ENCODE peak calls at places on chromosomes 11 and 22, in four cellular contexts. One of them, this sample, is unnamed.
A peak's percentile ranks its signal among the peaks of the same experiment; 100 is the strongest.

GRCh38 chr11:19244621-19245020 is 3.9 kb upstream of the E2F8 start:
- DNase-seq in mesendoderm: peak; percentile 8
- DNase-seq in GM23248: no peak
- DNase-seq in Karpas-422: no peak
- DNase-seq in this sample: no peak

GRCh38 chr11:128506999-128507591 is 80.3 kb downstream of the ETS1 start:
- DNase-seq in mesendoderm: peak; percentile 57
- DNase-seq in GM23248: peak; percentile 99
- DNase-seq in Karpas-422: no peak
- DNase-seq in this sample: peak; percentile 99

GRCh38 chr22:44182591-44183588 is 2.2 kb downstream of the PARVG start:
- DNase-seq in mesendoderm: no peak
- DNase-seq in GM23248: no peak
- DNase-seq in Karpas-422: no peak
- DNase-seq in this sample: no peak

GRCh38 chr11:69460540-69461257 is 20.8 kb upstream of the LINC01488 start:
- DNase-seq in mesendoderm: no peak
- DNase-seq in GM23248: peak; percentile 95
- DNase-seq in Karpas-422: no peak
- DNase-seq in this sample: peak; percentile 96

GRCh38 chr11:114155116-114155515 is 95.6 kb downstream of the ZBTB16 start:
- DNase-seq in mesendoderm: no peak
- DNase-seq in GM23248: no peak
- DNase-seq in Karpas-422: no peak
- DNase-seq in this sample: no peak

GRCh38 chr22:44723801-44724200 is 21.8 kb downstream of the PRR5 start:
- DNase-seq in mesendoderm: peak; percentile 62
- DNase-seq in GM23248: no peak
- DNase-seq in Karpas-422: peak; percentile 90
- DNase-seq in this sample: peak; percentile 46

GRCh38 chr22:32957093-32957835 is 100.9 kb downstream of the SYN3 start:
- DNase-seq in mesendoderm: no peak
- DNase-seq in GM23248: no peak
- DNase-seq in Karpas-422: no peak
- DNase-seq in this sample: no peak

GRCh38 chr11:70573701-70574151 is 175.4 kb downstream of the CTTN start:
- DNase-seq in mesendoderm: no peak
- DNase-seq in GM23248: no peak
- DNase-seq in Karpas-422: no peak
- DNase-seq in this sample: no peak

GRCh38 chr11:48109046-48109666 is 107.5 kb upstream of the OR4B1 start:
- DNase-seq in mesendoderm: peak; percentile 51
- DNase-seq in GM23248: peak; percentile 68
- DNase-seq in Karpas-422: peak; percentile 93
- DNase-seq in this sample: peak; percentile 65

GRCh38 chr11:8266246-8267241 is 2.9 kb upstream of the LMO1 start:
- DNase-seq in mesendoderm: no peak
- DNase-seq in GM23248: no peak
- DNase-seq in Karpas-422: no peak
- DNase-seq in this sample: no peak

GRCh38 chr11:29755474-29755873 is 261.4 kb downstream of the KCNA4 start:
- DNase-seq in mesendoderm: no peak
- DNase-seq in GM23248: no peak
- DNase-seq in Karpas-422: no peak
- DNase-seq in this sample: no peak

GRCh38 chr11:32792111-32792947 is 2.1 kb downstream of the CCDC73 start:
- DNase-seq in mesendoderm: no peak
- DNase-seq in GM23248: no peak
- DNase-seq in Karpas-422: peak; percentile 48
- DNase-seq in this sample: no peak

GRCh38 chr11:101617735-101618332 is 34.0 kb upstream of the TRPC6 start:
- DNase-seq in mesendoderm: peak; percentile 37
- DNase-seq in GM23248: peak; percentile 27
- DNase-seq in Karpas-422: no peak
- DNase-seq in this sample: peak; percentile 37

GRCh38 chr22:49862408-49862776 is 8.7 kb downstream of the ZBED4 start:
- DNase-seq in mesendoderm: no peak
- DNase-seq in GM23248: no peak
- DNase-seq in Karpas-422: no peak
- DNase-seq in this sample: peak; percentile 11

GRCh38 chr22:35132568-35132967 is 66.6 kb downstream of the ISX start:
- DNase-seq in mesendoderm: no peak
- DNase-seq in GM23248: no peak
- DNase-seq in Karpas-422: no peak
- DNase-seq in this sample: no peak

GRCh38 chr22:35138521-35138920 is 72.6 kb downstream of the ISX start:
- DNase-seq in mesendoderm: no peak
- DNase-seq in GM23248: no peak
- DNase-seq in Karpas-422: no peak
- DNase-seq in this sample: no peak

GRCh38 chr22:35134637-35135036 is 68.7 kb downstream of the ISX start:
- DNase-seq in mesendoderm: peak; percentile 86
- DNase-seq in GM23248: no peak
- DNase-seq in Karpas-422: no peak
- DNase-seq in this sample: no peak

GRCh38 chr22:35133702-35134395 is 67.9 kb downstream of the ISX start:
- DNase-seq in mesendoderm: no peak
- DNase-seq in GM23248: no peak
- DNase-seq in Karpas-422: no peak
- DNase-seq in this sample: no peak

GRCh38 chr22:35135165-35135564 is 69.2 kb downstream of the ISX start:
- DNase-seq in mesendoderm: no peak
- DNase-seq in GM23248: no peak
- DNase-seq in Karpas-422: no peak
- DNase-seq in this sample: no peak
- H3K4me2 ChIP-seq in mesendoderm: no peak overlapping the region
- H3K4me2 ChIP-seq in GM23248: no peak overlapping the region
- H3K4me2 ChIP-seq in Karpas-422: no peak overlapping the region
- H3K4me2 ChIP-seq in this sample: no peak overlapping the region

GRCh38 chr11:45104006-45104789 is 42.2 kb upstream of the PRDM11 start:
- DNase-seq in mesendoderm: no peak
- DNase-seq in GM23248: no peak
- DNase-seq in Karpas-422: no peak
- DNase-seq in this sample: no peak
- H3K9ac ChIP-seq in mesendoderm: no peak overlapping the region
- H3K9ac ChIP-seq in GM23248: no peak overlapping the region
- H3K9ac ChIP-seq in Karpas-422: no peak overlapping the region
- H3K9ac ChIP-seq in this sample: no peak overlapping the region

DNA sequence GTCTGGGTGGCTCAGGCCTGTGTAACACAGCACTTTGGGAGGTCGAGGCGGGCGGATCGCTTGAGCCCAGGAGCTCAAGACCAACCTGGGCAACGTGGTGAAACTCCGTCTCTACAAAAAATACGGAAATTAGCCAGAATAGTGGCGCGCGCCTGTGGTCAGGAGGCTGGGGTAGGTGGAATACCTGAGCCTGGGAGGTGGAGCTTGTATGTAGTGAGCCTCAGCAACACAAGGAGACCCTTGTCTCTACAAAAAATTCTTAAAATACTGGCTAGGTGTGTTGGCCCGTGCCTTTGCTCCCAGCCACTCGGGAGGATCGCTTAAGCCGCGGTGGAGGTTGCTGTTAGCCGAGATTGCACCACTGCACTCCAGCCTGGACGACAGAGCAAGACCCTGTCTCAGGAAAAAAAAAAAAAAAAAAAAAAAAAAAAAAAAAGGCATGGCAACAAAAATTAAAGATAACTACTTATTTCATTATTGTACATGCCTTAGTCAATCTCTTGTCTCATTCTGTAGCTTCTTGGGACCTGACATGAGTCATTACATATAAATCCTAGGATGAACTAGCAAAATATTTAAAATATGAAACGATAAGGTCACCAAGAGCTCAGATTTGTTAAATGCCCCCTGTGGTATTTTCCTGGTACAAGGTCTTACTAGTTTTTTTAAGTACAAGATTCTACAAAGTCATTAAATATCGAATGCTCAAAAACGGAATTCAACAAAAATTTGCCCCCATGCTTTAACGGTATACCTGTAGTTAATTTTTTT is 1.1 kb downstream of the TAF1D start:
- DNase-seq in mesendoderm: peak; percentile 81
- DNase-seq in GM23248: peak; percentile 67
- DNase-seq in Karpas-422: peak; percentile 91
- DNase-seq in this sample: peak; percentile 31
- H3K36me3 ChIP-seq in mesendoderm: peaks cover 8% of the 10 kb centered on the region
- H3K36me3 ChIP-seq in GM23248: peaks cover 48% of the 10 kb centered on the region
- H3K36me3 ChIP-seq in Karpas-422: peaks cover 64% of the 10 kb centered on the region
- H3K36me3 ChIP-seq in this sample: peaks cover 9% of the 10 kb centered on the region

GRCh38 chr22:38081941-38082828 is 1.8 kb downstream of the SLC16A8 start:
- DNase-seq in mesendoderm: no peak
- DNase-seq in GM23248: no peak
- DNase-seq in Karpas-422: no peak
- DNase-seq in this sample: no peak

GRCh38 chr22:38079804-38080203 is 4.2 kb downstream of the SLC16A8 start:
- DNase-seq in mesendoderm: no peak
- DNase-seq in GM23248: no peak
- DNase-seq in Karpas-422: no peak
- DNase-seq in this sample: no peak

GRCh38 chr22:38081636-38081940 is 2.4 kb downstream of the SLC16A8 start:
- DNase-seq in mesendoderm: no peak
- DNase-seq in GM23248: no peak
- DNase-seq in Karpas-422: no peak
- DNase-seq in this sample: no peak

GRCh38 chr22:38080847-38081635 is 2.9 kb downstream of the SLC16A8 start:
- DNase-seq in mesendoderm: peak; percentile 53
- DNase-seq in GM23248: peak; percentile 67
- DNase-seq in Karpas-422: no peak
- DNase-seq in this sample: peak; percentile 41

GRCh38 chr22:38080468-38080846 is 3.5 kb downstream of the SLC16A8 start:
- DNase-seq in mesendoderm: no peak
- DNase-seq in GM23248: no peak
- DNase-seq in Karpas-422: no peak
- DNase-seq in this sample: no peak
- H3K4me2 ChIP-seq in mesendoderm: no peak overlapping the region
- H3K4me2 ChIP-seq in GM23248: no peak overlapping the region
- H3K4me2 ChIP-seq in Karpas-422: no peak overlapping the region
- H3K4me2 ChIP-seq in this sample: no peak overlapping the region

DNA sequence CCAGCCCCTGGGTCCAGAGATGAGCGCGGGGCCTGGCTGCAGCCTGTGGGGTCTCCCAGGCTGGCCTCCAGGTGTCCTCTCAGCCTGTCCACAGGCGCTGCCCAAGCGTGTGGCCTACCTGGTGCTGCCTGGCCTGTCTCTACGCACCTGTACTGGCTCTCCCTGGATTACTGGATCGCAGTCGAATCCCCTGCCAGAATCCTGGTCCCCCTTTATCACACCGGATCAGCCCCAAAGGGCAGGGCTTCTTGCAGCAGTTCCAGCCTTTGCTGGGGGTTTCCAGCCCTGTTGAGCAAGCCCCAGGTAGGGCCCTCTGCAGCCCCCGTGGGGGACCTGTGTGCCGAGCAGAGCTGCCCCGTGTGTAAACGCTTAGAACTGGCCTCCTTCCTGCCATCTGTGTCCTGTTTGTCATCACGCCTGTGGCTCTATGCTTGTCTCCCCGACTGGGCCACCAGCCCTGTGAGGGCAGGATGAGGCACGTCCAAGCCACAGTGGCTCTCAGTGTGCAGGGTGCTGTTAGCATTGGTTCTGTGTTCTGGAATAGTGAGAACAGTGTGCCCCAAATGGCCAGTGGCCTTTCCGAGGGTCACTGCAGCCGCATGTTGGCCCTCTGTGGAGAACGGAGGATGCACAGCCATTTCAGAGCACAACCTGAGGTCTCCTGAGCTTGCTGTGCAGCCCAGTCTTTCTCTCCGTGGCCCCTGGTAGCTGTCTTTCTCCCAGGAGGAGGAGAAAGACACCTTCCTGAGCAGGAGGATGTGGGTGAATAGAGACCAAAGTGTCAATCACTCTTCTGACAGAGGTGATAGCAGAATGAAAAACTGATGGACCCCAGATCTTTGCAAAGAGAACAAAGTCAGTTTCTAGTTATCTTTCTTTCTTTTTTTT is 13.9 kb upstream of the TXNRD2 start:
- DNase-seq in mesendoderm: no peak
- DNase-seq in GM23248: no peak
- DNase-seq in Karpas-422: no peak
- DNase-seq in this sample: no peak
- H3K9ac ChIP-seq in mesendoderm: no peak overlapping the region
- H3K9ac ChIP-seq in GM23248: no peak overlapping the region
- H3K9ac ChIP-seq in Karpas-422: no peak overlapping the region
- H3K9ac ChIP-seq in this sample: no peak overlapping the region